ENCODE peak calls at places on chromosome 16, in eight cellular contexts. One of them, this sample, is unnamed.

GRCh38 chr16:31568577-31569359 is 41.1 kb downstream of the AHSP start:
- DNase-seq in PC-3: no peak
- DNase-seq in kidney: peak
- DNase-seq in fibroblast of mammary gland: peak
- DNase-seq in WERI-Rb-1: no peak
- DNase-seq in breast epithelium: no peak
- DNase-seq in brain microvascular endothelial cell: no peak
- DNase-seq in HL-60: no peak
- DNase-seq in this sample: no peak

GRCh38 chr16:1941162-1941923 is 1.7 kb downstream of the MSRB1 start:
- DNase-seq in PC-3: no peak
- DNase-seq in kidney: no peak
- DNase-seq in fibroblast of mammary gland: no peak
- DNase-seq in WERI-Rb-1: no peak
- DNase-seq in breast epithelium: no peak
- DNase-seq in brain microvascular endothelial cell: peak
- DNase-seq in HL-60: peak
- DNase-seq in this sample: no peak

GRCh38 chr16:24074574-24074973 is 181.6 kb upstream of the CACNG3 start:
- DNase-seq in PC-3: no peak
- DNase-seq in kidney: no peak
- DNase-seq in fibroblast of mammary gland: no peak
- DNase-seq in WERI-Rb-1: peak
- DNase-seq in breast epithelium: no peak
- DNase-seq in brain microvascular endothelial cell: no peak
- DNase-seq in HL-60: no peak
- DNase-seq in this sample: no peak

GRCh38 chr16:83951544-83951943 is 1.5 kb upstream of the OSGIN1 start:
- DNase-seq in PC-3: no peak
- DNase-seq in kidney: no peak
- DNase-seq in fibroblast of mammary gland: no peak
- DNase-seq in WERI-Rb-1: no peak
- DNase-seq in breast epithelium: no peak
- DNase-seq in brain microvascular endothelial cell: no peak
- DNase-seq in HL-60: no peak
- DNase-seq in this sample: no peak

GRCh38 chr16:70427786-70428177 is 11.1 kb downstream of the ST3GAL2 start:
- DNase-seq in PC-3: no peak
- DNase-seq in kidney: no peak
- DNase-seq in fibroblast of mammary gland: no peak
- DNase-seq in WERI-Rb-1: no peak
- DNase-seq in breast epithelium: no peak
- DNase-seq in brain microvascular endothelial cell: no peak
- DNase-seq in HL-60: no peak
- DNase-seq in this sample: no peak

GRCh38 chr16:19166500-19166899 is 1.5 kb upstream of the SYT17 start:
- DNase-seq in PC-3: peak
- DNase-seq in kidney: no peak
- DNase-seq in fibroblast of mammary gland: no peak
- DNase-seq in WERI-Rb-1: peak
- DNase-seq in breast epithelium: no peak
- DNase-seq in brain microvascular endothelial cell: no peak
- DNase-seq in HL-60: no peak
- DNase-seq in this sample: no peak

GRCh38 chr16:1308036-1308976 is 1.1 kb upstream of the UBE2I start:
- DNase-seq in PC-3: peak
- DNase-seq in kidney: no peak
- DNase-seq in fibroblast of mammary gland: peak
- DNase-seq in WERI-Rb-1: no peak
- DNase-seq in breast epithelium: no peak
- DNase-seq in brain microvascular endothelial cell: no peak
- DNase-seq in HL-60: peak
- DNase-seq in this sample: no peak

GRCh38 chr16:77437859-77438258 is 3.0 kb upstream of the ADAMTS18 start:
- DNase-seq in PC-3: no peak
- DNase-seq in kidney: no peak
- DNase-seq in fibroblast of mammary gland: peak
- DNase-seq in WERI-Rb-1: peak
- DNase-seq in breast epithelium: no peak
- DNase-seq in brain microvascular endothelial cell: peak
- DNase-seq in HL-60: no peak
- DNase-seq in this sample: no peak

GRCh38 chr16:79703066-79703465 is 102.5 kb upstream of the MAF start:
- DNase-seq in PC-3: no peak
- DNase-seq in kidney: no peak
- DNase-seq in fibroblast of mammary gland: peak
- DNase-seq in WERI-Rb-1: no peak
- DNase-seq in breast epithelium: no peak
- DNase-seq in brain microvascular endothelial cell: peak
- DNase-seq in HL-60: no peak
- DNase-seq in this sample: no peak

GRCh38 chr16:55835578-55835977 is 2.7 kb upstream of the CES1 start:
- DNase-seq in PC-3: no peak
- DNase-seq in kidney: no peak
- DNase-seq in fibroblast of mammary gland: peak
- DNase-seq in WERI-Rb-1: no peak
- DNase-seq in breast epithelium: no peak
- DNase-seq in brain microvascular endothelial cell: no peak
- DNase-seq in HL-60: peak
- DNase-seq in this sample: no peak

GRCh38 chr16:86926146-86926545 is 347.8 kb downstream of the FOXL1 start:
- DNase-seq in PC-3: no peak
- DNase-seq in kidney: no peak
- DNase-seq in fibroblast of mammary gland: no peak
- DNase-seq in WERI-Rb-1: no peak
- DNase-seq in breast epithelium: no peak
- DNase-seq in brain microvascular endothelial cell: no peak
- DNase-seq in HL-60: no peak
- DNase-seq in this sample: no peak

GRCh38 chr16:71584543-71585317 is 7.8 kb upstream of the TAT start:
- DNase-seq in PC-3: no peak
- DNase-seq in kidney: no peak
- DNase-seq in fibroblast of mammary gland: no peak
- DNase-seq in WERI-Rb-1: no peak
- DNase-seq in breast epithelium: no peak
- DNase-seq in brain microvascular endothelial cell: no peak
- DNase-seq in HL-60: no peak
- DNase-seq in this sample: no peak

DNA sequence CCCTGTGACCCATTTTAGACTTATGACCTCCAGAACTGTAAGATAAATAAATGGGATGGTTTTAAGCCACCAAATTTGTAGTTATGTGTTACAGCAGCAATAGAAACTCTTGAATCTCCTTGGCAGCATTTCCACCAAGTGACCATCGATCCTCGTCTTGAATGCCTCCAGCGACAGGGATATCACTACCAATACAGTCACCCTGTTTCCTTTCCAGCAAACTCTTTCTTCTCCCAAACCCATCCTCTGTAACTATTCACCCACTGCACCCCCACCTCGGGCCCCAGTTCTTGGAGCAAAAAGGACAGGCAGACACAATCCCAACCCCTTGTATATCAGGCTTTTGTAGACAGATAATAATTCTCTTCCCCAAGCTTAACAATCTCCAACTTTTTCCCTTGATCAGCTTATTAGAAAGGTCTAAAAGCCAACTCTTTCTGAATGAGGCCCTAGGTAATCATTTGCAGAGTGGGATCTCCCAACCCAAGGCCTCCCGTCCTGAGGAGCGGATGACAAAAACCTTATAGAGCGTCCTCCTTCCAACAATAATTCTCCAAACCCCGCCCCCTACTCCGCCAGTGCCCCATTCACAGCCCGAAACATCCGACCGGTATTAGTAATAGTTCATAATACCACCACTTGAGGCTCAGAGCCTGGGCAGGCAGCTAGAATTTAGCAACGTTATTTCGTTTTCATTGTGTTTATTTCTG is 14.7 kb upstream of the PLLP start:
- DNase-seq in PC-3: peak
- DNase-seq in kidney: peak
- DNase-seq in fibroblast of mammary gland: peak
- DNase-seq in WERI-Rb-1: peak
- DNase-seq in breast epithelium: no peak
- DNase-seq in brain microvascular endothelial cell: peak
- DNase-seq in HL-60: peak
- DNase-seq in this sample: no peak
- TF ChIP-seq CTCF in PC-3: no peak
- TF ChIP-seq CTCF in kidney: no peak
- TF ChIP-seq CTCF in fibroblast of mammary gland: peak
- TF ChIP-seq CTCF in WERI-Rb-1: no peak
- TF ChIP-seq CTCF in breast epithelium: no peak
- TF ChIP-seq CTCF in brain microvascular endothelial cell: peak
- TF ChIP-seq CTCF in HL-60: no peak
- TF ChIP-seq CTCF in this sample: no peak

GRCh38 chr16:51523400-51523799 is 372.3 kb upstream of the SALL1 start:
- DNase-seq in PC-3: no peak
- DNase-seq in kidney: no peak
- DNase-seq in fibroblast of mammary gland: peak
- DNase-seq in WERI-Rb-1: no peak
- DNase-seq in breast epithelium: no peak
- DNase-seq in brain microvascular endothelial cell: no peak
- DNase-seq in HL-60: no peak
- DNase-seq in this sample: no peak

GRCh38 chr16:51524070-51524469 is 373.0 kb upstream of the SALL1 start:
- DNase-seq in PC-3: no peak
- DNase-seq in kidney: no peak
- DNase-seq in fibroblast of mammary gland: no peak
- DNase-seq in WERI-Rb-1: no peak
- DNase-seq in breast epithelium: no peak
- DNase-seq in brain microvascular endothelial cell: no peak
- DNase-seq in HL-60: no peak
- DNase-seq in this sample: no peak

GRCh38 chr16:51522902-51523301 is 371.8 kb upstream of the SALL1 start:
- DNase-seq in PC-3: no peak
- DNase-seq in kidney: no peak
- DNase-seq in fibroblast of mammary gland: no peak
- DNase-seq in WERI-Rb-1: no peak
- DNase-seq in breast epithelium: no peak
- DNase-seq in brain microvascular endothelial cell: no peak
- DNase-seq in HL-60: no peak
- DNase-seq in this sample: no peak

GRCh38 chr16:51526622-51527021 is 375.6 kb upstream of the SALL1 start:
- DNase-seq in PC-3: no peak
- DNase-seq in kidney: no peak
- DNase-seq in fibroblast of mammary gland: no peak
- DNase-seq in WERI-Rb-1: no peak
- DNase-seq in breast epithelium: no peak
- DNase-seq in brain microvascular endothelial cell: no peak
- DNase-seq in HL-60: no peak
- DNase-seq in this sample: no peak

GRCh38 chr16:51524555-51525373 is 373.7 kb upstream of the SALL1 start:
- DNase-seq in PC-3: no peak
- DNase-seq in kidney: no peak
- DNase-seq in fibroblast of mammary gland: peak
- DNase-seq in WERI-Rb-1: no peak
- DNase-seq in breast epithelium: no peak
- DNase-seq in brain microvascular endothelial cell: peak
- DNase-seq in HL-60: no peak
- DNase-seq in this sample: no peak
- TF ChIP-seq CTCF in PC-3: no peak
- TF ChIP-seq CTCF in kidney: peak
- TF ChIP-seq CTCF in fibroblast of mammary gland: peak
- TF ChIP-seq CTCF in WERI-Rb-1: no peak
- TF ChIP-seq CTCF in breast epithelium: no peak
- TF ChIP-seq CTCF in brain microvascular endothelial cell: peak
- TF ChIP-seq CTCF in HL-60: no peak
- TF ChIP-seq CTCF in this sample: no peak

GRCh38 chr16:27110524-27110896 is 43.8 kb downstream of the C16orf82 start:
- DNase-seq in PC-3: no peak
- DNase-seq in kidney: no peak
- DNase-seq in fibroblast of mammary gland: no peak
- DNase-seq in WERI-Rb-1: no peak
- DNase-seq in breast epithelium: no peak
- DNase-seq in brain microvascular endothelial cell: no peak
- DNase-seq in HL-60: no peak
- DNase-seq in this sample: no peak

GRCh38 chr16:27108051-27108770 is 41.5 kb downstream of the C16orf82 start:
- DNase-seq in PC-3: no peak
- DNase-seq in kidney: no peak
- DNase-seq in fibroblast of mammary gland: no peak
- DNase-seq in WERI-Rb-1: no peak
- DNase-seq in breast epithelium: no peak
- DNase-seq in brain microvascular endothelial cell: no peak
- DNase-seq in HL-60: no peak
- DNase-seq in this sample: no peak

GRCh38 chr16:27111486-27111885 is 44.8 kb downstream of the C16orf82 start:
- DNase-seq in PC-3: no peak
- DNase-seq in kidney: no peak
- DNase-seq in fibroblast of mammary gland: no peak
- DNase-seq in WERI-Rb-1: no peak
- DNase-seq in breast epithelium: no peak
- DNase-seq in brain microvascular endothelial cell: no peak
- DNase-seq in HL-60: no peak
- DNase-seq in this sample: no peak

GRCh38 chr16:27108826-27109665 is 42.3 kb downstream of the C16orf82 start:
- DNase-seq in PC-3: no peak
- DNase-seq in kidney: no peak
- DNase-seq in fibroblast of mammary gland: no peak
- DNase-seq in WERI-Rb-1: no peak
- DNase-seq in breast epithelium: no peak
- DNase-seq in brain microvascular endothelial cell: no peak
- DNase-seq in HL-60: no peak
- DNase-seq in this sample: no peak

DNA sequence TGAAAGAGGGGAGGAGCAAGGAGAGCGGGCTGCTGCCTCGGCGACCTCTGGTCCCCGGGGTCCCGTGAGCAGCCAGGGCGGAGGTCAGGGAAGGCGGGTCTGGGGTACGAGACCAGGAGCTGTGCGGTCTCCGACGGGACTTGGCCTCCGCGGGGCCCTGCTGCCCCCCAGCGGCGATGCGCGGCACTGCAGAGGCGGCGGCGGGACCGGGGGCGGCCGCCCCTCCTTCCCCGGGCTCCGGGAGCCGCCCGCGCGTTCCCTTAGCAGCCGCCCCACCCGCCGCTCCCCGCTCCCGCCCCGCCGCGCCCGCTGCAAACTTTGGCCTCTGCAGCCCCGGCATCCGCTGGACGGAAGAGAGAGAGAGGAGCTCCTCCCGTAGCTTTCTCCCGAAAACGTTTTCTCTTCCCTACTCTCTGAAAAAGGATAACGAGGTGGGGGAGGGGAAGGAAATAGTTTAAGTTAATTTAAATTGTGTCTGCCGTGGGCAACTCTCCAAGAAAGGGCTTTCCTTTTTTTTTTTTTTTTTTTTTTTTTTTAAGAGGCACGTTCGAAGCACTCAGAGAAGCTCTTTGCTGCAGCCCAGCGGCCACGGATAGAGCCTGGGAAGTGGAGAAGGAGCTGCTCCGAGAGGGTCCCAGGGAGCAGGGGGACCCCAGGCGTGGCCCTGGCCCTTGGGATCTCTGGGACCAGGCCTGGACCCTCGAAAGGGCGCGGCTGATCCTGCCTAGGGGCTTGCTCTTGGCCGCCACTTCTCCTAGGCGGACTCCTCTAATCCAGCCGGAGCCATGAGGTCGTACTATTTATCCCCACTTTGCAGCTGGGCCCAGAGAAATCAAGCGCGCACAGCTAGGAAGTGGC is 43.2 kb downstream of the C16orf82 start:
- DNase-seq in PC-3: peak
- DNase-seq in kidney: peak
- DNase-seq in fibroblast of mammary gland: peak
- DNase-seq in WERI-Rb-1: peak
- DNase-seq in breast epithelium: peak
- DNase-seq in brain microvascular endothelial cell: peak
- DNase-seq in HL-60: peak
- DNase-seq in this sample: peak
- TF ChIP-seq CTCF in PC-3: peak
- TF ChIP-seq CTCF in kidney: peak
- TF ChIP-seq CTCF in fibroblast of mammary gland: peak
- TF ChIP-seq CTCF in WERI-Rb-1: peak
- TF ChIP-seq CTCF in breast epithelium: no peak
- TF ChIP-seq CTCF in brain microvascular endothelial cell: peak
- TF ChIP-seq CTCF in HL-60: peak
- TF ChIP-seq CTCF in this sample: peak

GRCh38 chr16:53542283-53542682 is 39.3 kb upstream of the AKTIP start:
- DNase-seq in PC-3: no peak
- DNase-seq in kidney: no peak
- DNase-seq in fibroblast of mammary gland: no peak
- DNase-seq in WERI-Rb-1: no peak
- DNase-seq in breast epithelium: no peak
- DNase-seq in brain microvascular endothelial cell: no peak
- DNase-seq in HL-60: no peak
- DNase-seq in this sample: no peak
- TF ChIP-seq CTCF in PC-3: no peak
- TF ChIP-seq CTCF in kidney: no peak
- TF ChIP-seq CTCF in fibroblast of mammary gland: no peak
- TF ChIP-seq CTCF in WERI-Rb-1: no peak
- TF ChIP-seq CTCF in breast epithelium: no peak
- TF ChIP-seq CTCF in brain microvascular endothelial cell: no peak
- TF ChIP-seq CTCF in HL-60: no peak
- TF ChIP-seq CTCF in this sample: no peak

This sample was measured in GM10248.